ENCODE peak calls at places on chromosome 12, in six cellular contexts. X, A, Y, Q, Z and B are unnamed samples.

GRCh38 chr12:117472983-117473382 is 111.6 kb upstream of the NOS1 start:
- DNase-seq in X (no peak), A (no peak), Y (no peak), Q (no peak), Z (no peak), B (no peak)

GRCh38 chr12:80632835-80633234 is 74.6 kb upstream of the MYF6 start:
- DNase-seq in X (no peak), A (no peak), Y (no peak), Q (peak), Z (no peak), B (peak)

GRCh38 chr12:124654666-124655316 is 87.4 kb upstream of the NCOR2 start:
- DNase-seq in X (peak), A (no peak), Y (peak), Q (no peak), Z (no peak), B (no peak)

GRCh38 chr12:115872919-115873357 is 404.6 kb downstream of the MED13L start:
- DNase-seq in X (no peak), A (peak), Y (no peak), Q (no peak), Z (no peak), B (peak)

GRCh38 chr12:6953417-6954315 is 2.5 kb downstream of the PTPN6 start:
- DNase-seq in X (no peak), A (peak), Y (no peak), Q (no peak), Z (no peak), B (peak)

GRCh38 chr12:10331642-10332239 is 24.1 kb downstream of the KLRD1 start:
- DNase-seq in X (no peak), A (no peak), Y (no peak), Q (peak), Z (no peak), B (peak)

GRCh38 chr12:108302034-108302433 is 37.1 kb downstream of the CMKLR1 start:
- DNase-seq in X (no peak), A (no peak), Y (no peak), Q (no peak), Z (no peak), B (no peak)

GRCh38 chr12:34393821-34394150 is 371.5 kb downstream of the ALG10 start:
- DNase-seq in X (no peak), A (no peak), Y (no peak), Q (no peak), Z (peak), B (no peak)

GRCh38 chr12:58920102-58920955 is at the start of gene LRIG3:
- DNase-seq in X (peak), A (peak), Y (peak), Q (peak), Z (peak), B (peak)

GRCh38 chr12:77151030-77151429 is 85.7 kb upstream of the E2F7 start:
- DNase-seq in X (no peak), A (no peak), Y (no peak), Q (no peak), Z (no peak), B (no peak)

GRCh38 chr12:63154560-63154959 is 3.6 kb upstream of the AVPR1A start:
- DNase-seq in X (no peak), A (no peak), Y (no peak), Q (no peak), Z (no peak), B (no peak)

GRCh38 chr12:132397152-132397933 is 68.0 kb upstream of the GALNT9 start:
- DNase-seq in X (no peak), A (peak), Y (no peak), Q (no peak), Z (no peak), B (no peak)

GRCh38 chr12:93572712-93573551 is 457 bp downstream of the SOCS2 start:
- DNase-seq in X (no peak), A (peak), Y (peak), Q (peak), Z (no peak), B (peak)

GRCh38 chr12:48795550-48796455 is 6.9 kb upstream of the ADCY6 start:
- DNase-seq in X (peak), A (peak), Y (no peak), Q (peak), Z (no peak), B (peak)

GRCh38 chr12:121534495-121535148 is 46.2 kb downstream of the KDM2B start:
- DNase-seq in X (no peak), A (no peak), Y (no peak), Q (no peak), Z (no peak), B (peak)

GRCh38 chr12:107565551-107565950 is 120.0 kb upstream of the PWP1 start:
- DNase-seq in X (peak), A (no peak), Y (no peak), Q (no peak), Z (no peak), B (no peak)

GRCh38 chr12:6899837-6900519 is 4.6 kb upstream of the LRRC23 start:
- DNase-seq in X (no peak), A (peak), Y (peak), Q (no peak), Z (no peak), B (no peak)

GRCh38 chr12:128008341-128008740 is 258.6 kb upstream of the TMEM132C start:
- DNase-seq in X (no peak), A (no peak), Y (no peak), Q (peak), Z (peak), B (no peak)

GRCh38 chr12:93417967-93418480 is 23.7 kb downstream of the UBE2N start:
- DNase-seq in X (no peak), A (no peak), Y (no peak), Q (no peak), Z (no peak), B (no peak)

GRCh38 chr12:57090456-57090855 is 1.5 kb downstream of the NAB2 start:
- DNase-seq in X (no peak), A (peak), Y (no peak), Q (no peak), Z (no peak), B (no peak)

GRCh38 chr12:25615119-25615518 is 62.0 kb upstream of the LMNTD1 start:
- DNase-seq in X (no peak), A (no peak), Y (no peak), Q (peak), Z (no peak), B (no peak)

GRCh38 chr12:132540436-132540835 is 50.5 kb downstream of the FBRSL1 start:
- DNase-seq in X (no peak), A (no peak), Y (no peak), Q (no peak), Z (no peak), B (no peak)

GRCh38 chr12:91551927-91552326 is 369.3 kb upstream of the DCN start:
- DNase-seq in X (no peak), A (no peak), Y (no peak), Q (no peak), Z (no peak), B (peak)

GRCh38 chr12:34391771-34392581 is 369.7 kb downstream of the ALG10 start:
- DNase-seq in X (peak), A (peak), Y (peak), Q (no peak), Z (peak), B (no peak)

GRCh38 chr12:89103831-89104230 is 248.5 kb downstream of the DUSP6 start:
- DNase-seq in X (no peak), A (no peak), Y (no peak), Q (peak), Z (no peak), B (no peak)

GRCh38 chr12:68007023-68007422 is 17.8 kb downstream of the IFNG-AS1 start:
- DNase-seq in X (no peak), A (no peak), Y (no peak), Q (peak), Z (no peak), B (no peak)

GRCh38 chr12:121795029-121795977 is 1.8 kb upstream of the RHOF start:
- DNase-seq in X (peak), A (peak), Y (peak), Q (peak), Z (peak), B (peak)

GRCh38 chr12:41932028-41932427 is 212.6 kb downstream of the GXYLT1 start:
- DNase-seq in X (no peak), A (no peak), Y (no peak), Q (no peak), Z (no peak), B (no peak)

GRCh38 chr12:59075968-59076367 is 155.7 kb upstream of the LRIG3 start:
- DNase-seq in X (no peak), A (no peak), Y (no peak), Q (no peak), Z (no peak), B (no peak)

GRCh38 chr12:2364566-2365165 is 311.9 kb downstream of the CACNA1C start:
- DNase-seq in X (peak), A (no peak), Y (no peak), Q (no peak), Z (no peak), B (no peak)

GRCh38 chr12:50660425-50660822 is 103.5 kb upstream of the ATF1 start:
- DNase-seq in X (no peak), A (no peak), Y (no peak), Q (no peak), Z (no peak), B (no peak)

GRCh38 chr12:50314629-50315312 is 31.5 kb upstream of the LIMA1 start:
- DNase-seq in X (peak), A (no peak), Y (no peak), Q (peak), Z (no peak), B (peak)

GRCh38 chr12:104846056-104846762 is 111.9 kb downstream of the SLC41A2 start:
- DNase-seq in X (no peak), A (no peak), Y (no peak), Q (peak), Z (no peak), B (no peak)

GRCh38 chr12:71999795-72000194 is 61.1 kb downstream of the TPH2 start:
- DNase-seq in X (no peak), A (no peak), Y (no peak), Q (no peak), Z (no peak), B (no peak)

GRCh38 chr12:26845984-26846383 is 13.0 kb upstream of the ITPR2 start:
- DNase-seq in X (no peak), A (no peak), Y (no peak), Q (peak), Z (no peak), B (no peak)

GRCh38 chr12:69266045-69266635 is 26.8 kb downstream of the CPSF6 start:
- DNase-seq in X (no peak), A (no peak), Y (no peak), Q (peak), Z (no peak), B (no peak)

GRCh38 chr12:55034218-55034617 is 14.4 kb downstream of the NEUROD4 start:
- DNase-seq in X (no peak), A (no peak), Y (no peak), Q (no peak), Z (no peak), B (no peak)
- H3K4me3 ChIP-seq in X (no peak), A (no peak), Y (no peak), Q (no peak), Z (no peak), B (no peak)

GRCh38 chr12:111788178-111788654 is 21.5 kb downstream of the ALDH2 start:
- DNase-seq in X (no peak), A (peak), Y (peak), Q (peak), Z (no peak), B (peak)
- TF ChIP-seq CTCF in X (no peak), A (peak), Y (peak), Q (peak), Z (peak), B (peak)

GRCh38 chr12:19945559-19946485 is 422.5 kb upstream of the PDE3A start:
- DNase-seq in X (no peak), A (no peak), Y (no peak), Q (peak), Z (no peak), B (no peak)

GRCh38 chr12:19951664-19952063 is 416.7 kb upstream of the PDE3A start:
- DNase-seq in X (no peak), A (no peak), Y (no peak), Q (no peak), Z (no peak), B (no peak)

GRCh38 chr12:19941096-19941495 is 427.2 kb upstream of the PDE3A start:
- DNase-seq in X (no peak), A (no peak), Y (no peak), Q (no peak), Z (no peak), B (no peak)

DNA sequence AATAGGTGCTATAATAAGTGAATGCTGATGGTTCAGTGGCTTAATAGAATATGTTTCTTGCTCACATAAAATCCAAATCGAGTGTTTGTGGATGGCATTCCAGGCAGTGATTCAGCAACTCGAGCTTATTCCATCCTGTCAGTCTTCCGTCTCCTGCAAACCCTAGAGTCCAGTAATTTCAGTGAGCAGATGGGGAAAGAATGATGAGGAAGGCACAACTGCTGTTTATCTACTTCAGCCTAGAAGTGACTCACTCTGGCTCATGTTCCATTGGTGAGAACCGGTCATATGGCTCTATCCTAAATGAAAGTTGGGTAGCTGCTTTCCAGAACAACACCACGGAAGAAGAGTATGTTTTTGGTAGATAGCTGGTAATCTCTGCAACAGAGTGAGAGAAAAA is 421.8 kb upstream of the PDE3A start:
- DNase-seq in X (no peak), A (no peak), Y (no peak), Q (peak), Z (no peak), B (no peak)
- H3K4me3 ChIP-seq in X (no peak), A (no peak), Y (no peak), Q (peak), Z (no peak), B (no peak)

DNA sequence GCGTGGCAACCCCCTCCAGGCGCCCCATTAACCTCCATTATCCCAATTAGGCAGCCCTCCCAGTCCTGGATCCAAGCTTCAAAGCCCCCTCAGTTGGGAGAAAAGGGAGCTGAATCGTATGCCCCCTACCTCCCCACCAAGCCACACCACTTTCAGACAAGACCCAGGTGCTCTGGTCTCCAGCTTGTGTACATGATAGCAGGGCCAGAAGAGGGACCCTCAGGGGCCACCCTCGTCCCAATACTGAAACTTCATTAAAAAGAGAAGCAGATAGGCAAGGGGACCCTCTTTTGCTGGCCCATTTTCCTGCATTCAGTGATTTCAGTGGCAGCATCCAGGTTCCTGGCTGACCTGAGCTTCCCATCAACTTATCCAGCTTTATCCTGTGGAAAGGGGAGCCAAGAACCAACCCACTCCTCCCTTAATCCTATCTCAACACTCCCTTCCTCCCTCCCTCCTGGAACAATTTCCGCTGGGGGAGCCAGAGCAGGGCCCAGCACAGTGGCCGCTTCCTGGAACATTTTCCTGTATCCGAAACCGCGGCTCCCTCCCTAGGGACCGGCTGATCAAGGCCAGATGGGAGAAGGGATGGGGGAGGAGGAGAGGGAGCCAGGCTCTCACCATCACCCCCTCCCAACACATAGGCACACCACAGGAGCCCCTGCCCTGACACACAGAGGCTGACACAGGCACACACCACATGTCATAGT is 9.5 kb upstream of the SP7 start:
- DNase-seq in X (peak), A (no peak), Y (peak), Q (peak), Z (no peak), B (no peak)
- TF ChIP-seq CTCF in X (no peak), A (no peak), Y (peak), Q (peak), Z (no peak), B (no peak)

GRCh38 chr12:94640134-94640928 is 10.0 kb downstream of the TMCC3 start:
- DNase-seq in X (no peak), A (peak), Y (no peak), Q (peak), Z (no peak), B (peak)
- H3K4me3 ChIP-seq in X (no peak), A (no peak), Y (no peak), Q (no peak), Z (no peak), B (no peak)

GRCh38 chr12:96399081-96399918 is 939 bp downstream of the CDK17 start:
- DNase-seq in X (peak), A (peak), Y (peak), Q (peak), Z (peak), B (peak)
- TF ChIP-seq CTCF in X (no peak), A (peak), Y (no peak), Q (peak), Z (peak), B (peak)

DNA sequence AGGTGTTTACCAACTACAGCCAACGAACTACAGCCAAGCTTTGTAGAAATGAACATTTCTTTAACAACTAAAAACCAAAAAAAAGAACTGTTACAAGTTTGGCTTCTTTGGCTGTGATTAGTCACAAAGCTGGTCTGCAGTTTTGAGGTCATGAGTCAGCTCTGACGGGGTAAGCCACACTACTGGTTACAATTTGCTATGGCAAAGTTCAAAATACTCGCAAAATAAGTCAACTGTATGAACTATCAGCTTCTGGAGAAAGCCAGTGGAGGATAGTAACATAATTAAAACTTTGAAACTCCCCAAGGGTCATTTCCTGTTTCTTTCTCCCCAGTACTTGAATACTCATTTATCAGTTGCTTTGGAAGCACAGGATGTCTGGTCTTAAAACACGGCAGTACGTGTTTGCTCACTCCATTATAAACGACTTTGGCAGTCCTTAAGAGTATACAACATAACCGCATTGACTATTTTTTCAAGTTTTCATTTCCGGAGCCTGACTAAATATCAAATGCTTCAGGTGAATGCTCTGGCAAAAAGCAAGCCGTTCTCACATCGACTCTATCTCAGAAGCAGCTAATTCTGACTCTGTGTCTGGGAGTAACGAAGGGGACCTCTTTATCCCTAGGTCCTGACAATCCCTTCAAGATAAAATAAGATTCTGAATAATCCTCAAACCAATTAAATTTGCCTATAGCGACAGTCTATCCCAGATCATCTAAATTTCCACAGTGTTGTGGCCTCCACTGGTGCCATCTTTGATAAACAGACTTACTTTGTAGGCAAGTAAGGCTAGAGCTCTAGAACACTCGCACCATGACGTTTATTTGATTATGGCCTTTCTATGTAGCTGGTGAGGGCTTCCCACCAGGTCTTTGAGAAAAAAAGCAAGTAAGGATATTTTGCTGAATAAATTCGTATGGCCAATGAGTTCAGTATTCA is 10.6 kb downstream of the PHLDA1 start:
- DNase-seq in X (no peak), A (peak), Y (no peak), Q (peak), Z (no peak), B (peak)
- H3K4me3 ChIP-seq in X (no peak), A (no peak), Y (no peak), Q (peak), Z (no peak), B (no peak)

GRCh38 chr12:24595652-24596235 is 353.2 kb downstream of the BCAT1 start:
- DNase-seq in X (no peak), A (no peak), Y (no peak), Q (no peak), Z (no peak), B (no peak)
- TF ChIP-seq CTCF in X (no peak), A (peak), Y (no peak), Q (peak), Z (peak), B (peak)